ENCODE peak calls at places on chromosome 18, in ten cellular contexts. One of them, this sample, is unnamed.

GRCh38 chr18:58253871-58254270 is 209.8 kb downstream of the NEDD4L start:
- DNase-seq in activated naive CD4-positive, alpha-beta T cell treated with anti-CD3 and anti-CD28 coated beads, Interleukin-2, amount 10 ng/mL, durations not matched to agents 7 days and 5 days: no peak
- DNase-seq in stromal cell of bone marrow: no peak
- DNase-seq in NCI-H1105: no peak
- DNase-seq in CD8-positive, alpha-beta T cell: no peak
- DNase-seq in neuronal stem cell: no peak
- DNase-seq in EH: peak; percentile 53
- DNase-seq in coronary artery: no peak
- DNase-seq in activated CD8-positive, alpha-beta memory T cell treated with anti-CD3 and anti-CD28 coated beads for 48 hours: no peak
- DNase-seq in HCEC 1CT: no peak
- DNase-seq in this sample: no peak

GRCh38 chr18:7415081-7415894 is 151.8 kb upstream of the PTPRM start:
- DNase-seq in NCI-H1105: no peak
- DNase-seq in EH: no peak
- DNase-seq in HCEC 1CT: no peak
- DNase-seq in activated naive CD4-positive, alpha-beta T cell treated with anti-CD3 and anti-CD28 coated beads, Interleukin-2, amount 10 ng/mL, durations not matched to agents 7 days and 5 days: no peak
- DNase-seq in stromal cell of bone marrow: no peak
- DNase-seq in neuronal stem cell: no peak
- DNase-seq in activated CD8-positive, alpha-beta memory T cell treated with anti-CD3 and anti-CD28 coated beads for 48 hours: no peak
- DNase-seq in coronary artery: no peak
- DNase-seq in CD8-positive, alpha-beta T cell: no peak
- DNase-seq in this sample: no peak

GRCh38 chr18:48583568-48583967 is 44.7 kb downstream of the CTIF start:
- DNase-seq in CD8-positive, alpha-beta T cell: no peak
- DNase-seq in coronary artery: no peak
- DNase-seq in HCEC 1CT: no peak
- DNase-seq in neuronal stem cell: no peak
- DNase-seq in stromal cell of bone marrow: no peak
- DNase-seq in activated CD8-positive, alpha-beta memory T cell treated with anti-CD3 and anti-CD28 coated beads for 48 hours: no peak
- DNase-seq in NCI-H1105: no peak
- DNase-seq in EH: peak; percentile 63
- DNase-seq in activated naive CD4-positive, alpha-beta T cell treated with anti-CD3 and anti-CD28 coated beads, Interleukin-2, amount 10 ng/mL, durations not matched to agents 7 days and 5 days: no peak
- DNase-seq in this sample: no peak

GRCh38 chr18:76686737-76687231 is 135.6 kb upstream of the ZNF236 start:
- DNase-seq in NCI-H1105: peak; percentile 52
- DNase-seq in activated CD8-positive, alpha-beta memory T cell treated with anti-CD3 and anti-CD28 coated beads for 48 hours: no peak
- DNase-seq in HCEC 1CT: peak; percentile 44
- DNase-seq in neuronal stem cell: peak; percentile 42
- DNase-seq in coronary artery: no peak
- DNase-seq in CD8-positive, alpha-beta T cell: no peak
- DNase-seq in stromal cell of bone marrow: peak; percentile 41
- DNase-seq in activated naive CD4-positive, alpha-beta T cell treated with anti-CD3 and anti-CD28 coated beads, Interleukin-2, amount 10 ng/mL, durations not matched to agents 7 days and 5 days: peak; percentile 52
- DNase-seq in EH: peak; percentile 63
- DNase-seq in this sample: peak; percentile 46

GRCh38 chr18:32919799-32920198 is 147.0 kb upstream of the KLHL14 start:
- DNase-seq in NCI-H1105: peak; percentile 7
- DNase-seq in coronary artery: no peak
- DNase-seq in EH: no peak
- DNase-seq in activated CD8-positive, alpha-beta memory T cell treated with anti-CD3 and anti-CD28 coated beads for 48 hours: no peak
- DNase-seq in CD8-positive, alpha-beta T cell: no peak
- DNase-seq in activated naive CD4-positive, alpha-beta T cell treated with anti-CD3 and anti-CD28 coated beads, Interleukin-2, amount 10 ng/mL, durations not matched to agents 7 days and 5 days: no peak
- DNase-seq in neuronal stem cell: peak; percentile 29
- DNase-seq in stromal cell of bone marrow: no peak
- DNase-seq in HCEC 1CT: peak; percentile 60
- DNase-seq in this sample: peak; percentile 23

GRCh38 chr18:58013241-58014211 is 30.5 kb upstream of the NEDD4L start:
- DNase-seq in activated CD8-positive, alpha-beta memory T cell treated with anti-CD3 and anti-CD28 coated beads for 48 hours: no peak
- DNase-seq in stromal cell of bone marrow: no peak
- DNase-seq in neuronal stem cell: no peak
- DNase-seq in coronary artery: no peak
- DNase-seq in HCEC 1CT: peak; percentile 42
- DNase-seq in EH: peak; percentile 45
- DNase-seq in NCI-H1105: no peak
- DNase-seq in CD8-positive, alpha-beta T cell: no peak
- DNase-seq in activated naive CD4-positive, alpha-beta T cell treated with anti-CD3 and anti-CD28 coated beads, Interleukin-2, amount 10 ng/mL, durations not matched to agents 7 days and 5 days: no peak
- DNase-seq in this sample: peak; percentile 25

GRCh38 chr18:5868218-5868904 is 27.0 kb downstream of the TMEM200C start:
- DNase-seq in stromal cell of bone marrow: peak; percentile 74
- DNase-seq in activated naive CD4-positive, alpha-beta T cell treated with anti-CD3 and anti-CD28 coated beads, Interleukin-2, amount 10 ng/mL, durations not matched to agents 7 days and 5 days: peak; percentile 60
- DNase-seq in coronary artery: no peak
- DNase-seq in neuronal stem cell: peak; percentile 83
- DNase-seq in EH: peak; percentile 81
- DNase-seq in CD8-positive, alpha-beta T cell: no peak
- DNase-seq in activated CD8-positive, alpha-beta memory T cell treated with anti-CD3 and anti-CD28 coated beads for 48 hours: no peak
- DNase-seq in HCEC 1CT: peak; percentile 43
- DNase-seq in NCI-H1105: peak; percentile 25
- DNase-seq in this sample: no peak

GRCh38 chr18:80250740-80251364 is 3.5 kb upstream of the PARD6G start:
- DNase-seq in CD8-positive, alpha-beta T cell: no peak
- DNase-seq in coronary artery: no peak
- DNase-seq in HCEC 1CT: no peak
- DNase-seq in stromal cell of bone marrow: no peak
- DNase-seq in NCI-H1105: no peak
- DNase-seq in neuronal stem cell: no peak
- DNase-seq in activated naive CD4-positive, alpha-beta T cell treated with anti-CD3 and anti-CD28 coated beads, Interleukin-2, amount 10 ng/mL, durations not matched to agents 7 days and 5 days: no peak
- DNase-seq in EH: no peak
- DNase-seq in activated CD8-positive, alpha-beta memory T cell treated with anti-CD3 and anti-CD28 coated beads for 48 hours: no peak
- DNase-seq in this sample: no peak

GRCh38 chr18:28147674-28148171 is 29.2 kb downstream of the CDH2 start:
- DNase-seq in coronary artery: no peak
- DNase-seq in activated CD8-positive, alpha-beta memory T cell treated with anti-CD3 and anti-CD28 coated beads for 48 hours: no peak
- DNase-seq in neuronal stem cell: no peak
- DNase-seq in EH: peak; percentile 65
- DNase-seq in CD8-positive, alpha-beta T cell: no peak
- DNase-seq in activated naive CD4-positive, alpha-beta T cell treated with anti-CD3 and anti-CD28 coated beads, Interleukin-2, amount 10 ng/mL, durations not matched to agents 7 days and 5 days: no peak
- DNase-seq in NCI-H1105: peak; percentile 7
- DNase-seq in HCEC 1CT: peak; percentile 43
- DNase-seq in stromal cell of bone marrow: no peak
- DNase-seq in this sample: no peak

GRCh38 chr18:80253871-80254492 is 6.7 kb upstream of the PARD6G start:
- DNase-seq in neuronal stem cell: no peak
- DNase-seq in EH: peak; percentile 9
- DNase-seq in activated CD8-positive, alpha-beta memory T cell treated with anti-CD3 and anti-CD28 coated beads for 48 hours: no peak
- DNase-seq in coronary artery: peak; percentile 35
- DNase-seq in stromal cell of bone marrow: no peak
- DNase-seq in NCI-H1105: no peak
- DNase-seq in HCEC 1CT: no peak
- DNase-seq in activated naive CD4-positive, alpha-beta T cell treated with anti-CD3 and anti-CD28 coated beads, Interleukin-2, amount 10 ng/mL, durations not matched to agents 7 days and 5 days: peak; percentile 31
- DNase-seq in CD8-positive, alpha-beta T cell: no peak
- DNase-seq in this sample: no peak

GRCh38 chr18:42338683-42339082 is 383.6 kb downstream of the PIK3C3 start:
- DNase-seq in coronary artery: no peak
- DNase-seq in EH: no peak
- DNase-seq in neuronal stem cell: no peak
- DNase-seq in activated CD8-positive, alpha-beta memory T cell treated with anti-CD3 and anti-CD28 coated beads for 48 hours: no peak
- DNase-seq in CD8-positive, alpha-beta T cell: no peak
- DNase-seq in stromal cell of bone marrow: no peak
- DNase-seq in HCEC 1CT: no peak
- DNase-seq in activated naive CD4-positive, alpha-beta T cell treated with anti-CD3 and anti-CD28 coated beads, Interleukin-2, amount 10 ng/mL, durations not matched to agents 7 days and 5 days: no peak
- DNase-seq in NCI-H1105: no peak
- DNase-seq in this sample: no peak

GRCh38 chr18:50649821-50650220 is 89.9 kb downstream of the MAPK4 start:
- DNase-seq in activated CD8-positive, alpha-beta memory T cell treated with anti-CD3 and anti-CD28 coated beads for 48 hours: no peak
- DNase-seq in NCI-H1105: no peak
- DNase-seq in HCEC 1CT: no peak
- DNase-seq in CD8-positive, alpha-beta T cell: no peak
- DNase-seq in coronary artery: peak; percentile 91
- DNase-seq in EH: no peak
- DNase-seq in activated naive CD4-positive, alpha-beta T cell treated with anti-CD3 and anti-CD28 coated beads, Interleukin-2, amount 10 ng/mL, durations not matched to agents 7 days and 5 days: no peak
- DNase-seq in stromal cell of bone marrow: no peak
- DNase-seq in neuronal stem cell: no peak
- DNase-seq in this sample: no peak

GRCh38 chr18:63975632-63976031 is 5.8 kb downstream of the SERPINB8 start:
- DNase-seq in NCI-H1105: no peak
- DNase-seq in coronary artery: no peak
- DNase-seq in EH: no peak
- DNase-seq in activated CD8-positive, alpha-beta memory T cell treated with anti-CD3 and anti-CD28 coated beads for 48 hours: no peak
- DNase-seq in activated naive CD4-positive, alpha-beta T cell treated with anti-CD3 and anti-CD28 coated beads, Interleukin-2, amount 10 ng/mL, durations not matched to agents 7 days and 5 days: no peak
- DNase-seq in neuronal stem cell: no peak
- DNase-seq in stromal cell of bone marrow: no peak
- DNase-seq in HCEC 1CT: no peak
- DNase-seq in CD8-positive, alpha-beta T cell: no peak
- DNase-seq in this sample: no peak

GRCh38 chr18:75071484-75071785 is 137.5 kb downstream of the PTGR3 start:
- DNase-seq in neuronal stem cell: no peak
- DNase-seq in stromal cell of bone marrow: no peak
- DNase-seq in HCEC 1CT: no peak
- DNase-seq in coronary artery: no peak
- DNase-seq in activated CD8-positive, alpha-beta memory T cell treated with anti-CD3 and anti-CD28 coated beads for 48 hours: no peak
- DNase-seq in activated naive CD4-positive, alpha-beta T cell treated with anti-CD3 and anti-CD28 coated beads, Interleukin-2, amount 10 ng/mL, durations not matched to agents 7 days and 5 days: no peak
- DNase-seq in CD8-positive, alpha-beta T cell: no peak
- DNase-seq in NCI-H1105: no peak
- DNase-seq in EH: no peak
- DNase-seq in this sample: no peak

GRCh38 chr18:54608008-54608642 is 17.1 kb downstream of the DYNAP start:
- DNase-seq in activated naive CD4-positive, alpha-beta T cell treated with anti-CD3 and anti-CD28 coated beads, Interleukin-2, amount 10 ng/mL, durations not matched to agents 7 days and 5 days: no peak
- DNase-seq in activated CD8-positive, alpha-beta memory T cell treated with anti-CD3 and anti-CD28 coated beads for 48 hours: no peak
- DNase-seq in coronary artery: no peak
- DNase-seq in stromal cell of bone marrow: peak; percentile 18
- DNase-seq in NCI-H1105: peak; percentile 34
- DNase-seq in neuronal stem cell: no peak
- DNase-seq in EH: peak; percentile 20
- DNase-seq in CD8-positive, alpha-beta T cell: no peak
- DNase-seq in HCEC 1CT: peak; percentile 28
- DNase-seq in this sample: no peak

GRCh38 chr18:74963820-74964446 is 245.0 kb downstream of the PTGR3 start:
- DNase-seq in activated naive CD4-positive, alpha-beta T cell treated with anti-CD3 and anti-CD28 coated beads, Interleukin-2, amount 10 ng/mL, durations not matched to agents 7 days and 5 days: no peak
- DNase-seq in stromal cell of bone marrow: peak; percentile 48
- DNase-seq in coronary artery: no peak
- DNase-seq in neuronal stem cell: no peak
- DNase-seq in activated CD8-positive, alpha-beta memory T cell treated with anti-CD3 and anti-CD28 coated beads for 48 hours: no peak
- DNase-seq in HCEC 1CT: peak; percentile 59
- DNase-seq in NCI-H1105: peak; percentile 74
- DNase-seq in CD8-positive, alpha-beta T cell: no peak
- DNase-seq in EH: peak; percentile 59
- DNase-seq in this sample: no peak

This sample was measured in HuH-7.5.